ENCODE peak calls at places on chromosomes 4 and X, in eight cellular contexts. U is HL-60, R is lower leg skin, T is left ventricle myocardium inferior, H is right atrium auricular region, L is GM12864, S is gastrocnemius medialis, Q is fibroblast of pulmonary artery. Z is an unnamed sample.

GRCh38 chr4:93337196-93337595 is 491.4 kb upstream of the ATOH1 start:
- DNase-seq in R (no peak), T (no peak), Q (no peak), H (no peak), S (no peak), L (no peak), U (no peak), Z (no peak)

GRCh38 chr4:22299678-22300077 is 216.2 kb downstream of the ADGRA3 start:
- DNase-seq in T (no peak), U (no peak), S (no peak), R (no peak), L (no peak), Q (no peak), H (no peak), Z (no peak)

GRCh38 chr4:56506110-56506705 is 617 bp downstream of the ARL9 start:
- DNase-seq in R (no peak), L (no peak), Q (no peak), H (no peak), T (no peak), S (no peak), U (no peak), Z (no peak)

GRCh38 chrX:53403535-53403934 is 18.9 kb downstream of the SMC1A start:
- DNase-seq in H (no peak), T (no peak), L (no peak), R (peak), U (no peak), S (no peak), Q (no peak), Z (no peak)

GRCh38 chr4:142549726-142550463 is 296.2 kb downstream of the INPP4B start:
- DNase-seq in U (no peak), T (no peak), H (no peak), Q (peak), S (no peak), R (no peak), L (no peak), Z (no peak)

GRCh38 chrX:39065051-39065871 is 264.0 kb downstream of the MID1IP1 start:
- DNase-seq in Q (no peak), L (no peak), S (peak), T (no peak), U (no peak), H (no peak), R (no peak), Z (no peak)

GRCh38 chr4:52959545-52959944 is 97.4 kb downstream of the RASL11B start:
- DNase-seq in S (no peak), U (no peak), L (no peak), H (no peak), T (no peak), R (no peak), Q (peak), Z (no peak)

GRCh38 chr4:113952452-113953029 is 26.9 kb downstream of the ARSJ start:
- DNase-seq in T (no peak), R (no peak), L (peak), U (no peak), S (no peak), H (no peak), Q (peak), Z (no peak)

GRCh38 chr4:169492436-169493163 is 119.8 kb downstream of the NEK1 start:
- DNase-seq in L (peak), T (no peak), S (no peak), Q (peak), R (no peak), H (no peak), U (peak), Z (no peak)

GRCh38 chrX:68249401-68249831 is 183.9 kb downstream of the OPHN1 start:
- DNase-seq in S (peak), Q (peak), L (no peak), H (no peak), U (no peak), R (no peak), T (peak), Z (no peak)

GRCh38 chr4:185127021-185127925 is 15.8 kb upstream of the SLC25A4 start:
- DNase-seq in U (no peak), Q (peak), T (peak), L (no peak), R (no peak), H (no peak), S (no peak), Z (no peak)

GRCh38 chrX:115350696-115351408 is 61.3 kb downstream of the LUZP4 start:
- DNase-seq in L (no peak), U (no peak), T (no peak), Q (no peak), H (no peak), R (no peak), S (no peak), Z (peak)

GRCh38 chrX:155768036-155768769 is 112.9 kb upstream of the VAMP7 start:
- DNase-seq in L (no peak), S (no peak), U (no peak), H (no peak), R (no peak), T (no peak), Q (peak), Z (no peak)

GRCh38 chr4:10861036-10861435 is 176.5 kb upstream of the CLNK start:
- DNase-seq in S (no peak), T (no peak), U (no peak), Q (peak), H (no peak), L (no peak), R (no peak), Z (no peak)

GRCh38 chrX:20361081-20361889 is 94.6 kb upstream of the RPS6KA3 start:
- DNase-seq in S (peak), T (peak), H (no peak), L (no peak), U (no peak), R (peak), Q (peak), Z (no peak)

GRCh38 chr4:103076777-103077347 is 301 bp upstream of the SLC9B2 start:
- DNase-seq in L (no peak), U (no peak), T (no peak), Q (no peak), S (no peak), R (no peak), H (no peak), Z (no peak)

GRCh38 chrX:125505207-125505606 is 185.5 kb downstream of the TEX13C start:
- DNase-seq in H (no peak), U (no peak), S (no peak), T (no peak), R (no peak), Q (no peak), L (no peak), Z (no peak)

GRCh38 chr4:146072381-146072780 is 103.1 kb upstream of the LSM6 start:
- DNase-seq in H (no peak), U (no peak), L (no peak), Q (peak), T (no peak), R (no peak), S (no peak), Z (no peak)

GRCh38 chrX:40877869-40878268 is 142.5 kb upstream of the MED14 start:
- DNase-seq in H (no peak), U (no peak), L (no peak), S (no peak), R (no peak), T (no peak), Q (peak), Z (no peak)
- TF ChIP-seq CTCF in H (no peak), U (no peak), L (peak), S (peak), R (no peak), T (peak), Q (peak), Z (peak)

GRCh38 chrX:114166601-114167000 is 417.3 kb upstream of the HTR2C start:
- DNase-seq in T (no peak), L (no peak), H (no peak), S (no peak), Q (no peak), U (no peak), R (no peak), Z (no peak)

GRCh38 chrX:114165537-114165936 is 418.3 kb upstream of the HTR2C start:
- DNase-seq in L (no peak), T (no peak), H (no peak), R (no peak), Q (no peak), U (no peak), S (no peak), Z (no peak)

GRCh38 chrX:114162068-114162735 is 421.7 kb upstream of the HTR2C start:
- DNase-seq in H (no peak), Q (no peak), U (no peak), R (no peak), S (no peak), L (no peak), T (no peak), Z (no peak)
- TF ChIP-seq CTCF in H (no peak), Q (peak), U (no peak), R (no peak), S (no peak), L (peak), T (no peak), Z (no peak)

DNA sequence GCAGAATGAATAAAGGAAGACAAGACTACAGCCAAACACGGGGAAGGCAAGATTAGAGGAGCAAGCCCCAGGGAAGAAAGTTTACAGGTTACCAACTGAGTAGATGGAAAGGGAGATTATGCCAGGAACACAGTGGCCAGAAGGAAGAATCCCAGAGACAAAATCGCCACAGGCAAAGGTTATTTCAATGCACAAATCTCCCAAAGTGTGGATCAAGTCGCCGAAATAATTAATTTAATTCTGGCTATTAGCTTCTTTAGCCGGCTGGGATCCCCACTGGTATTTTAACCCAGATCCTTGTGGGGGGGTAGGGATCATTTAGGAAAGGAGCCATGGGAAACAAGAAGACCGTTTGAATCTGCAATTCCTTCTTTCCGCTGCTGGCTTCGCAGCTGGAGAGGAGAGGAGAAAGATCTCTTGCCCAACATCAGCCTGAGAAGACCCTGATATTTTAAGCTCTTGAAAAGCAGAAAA is 171.0 kb downstream of the DHX15 start:
- DNase-seq in Q (no peak), L (no peak), S (no peak), U (no peak), R (no peak), H (no peak), T (no peak), Z (no peak)
- TF ChIP-seq CTCF in Q (no peak), L (no peak), S (no peak), U (no peak), R (no peak), H (no peak), T (no peak), Z (no peak)

DNA sequence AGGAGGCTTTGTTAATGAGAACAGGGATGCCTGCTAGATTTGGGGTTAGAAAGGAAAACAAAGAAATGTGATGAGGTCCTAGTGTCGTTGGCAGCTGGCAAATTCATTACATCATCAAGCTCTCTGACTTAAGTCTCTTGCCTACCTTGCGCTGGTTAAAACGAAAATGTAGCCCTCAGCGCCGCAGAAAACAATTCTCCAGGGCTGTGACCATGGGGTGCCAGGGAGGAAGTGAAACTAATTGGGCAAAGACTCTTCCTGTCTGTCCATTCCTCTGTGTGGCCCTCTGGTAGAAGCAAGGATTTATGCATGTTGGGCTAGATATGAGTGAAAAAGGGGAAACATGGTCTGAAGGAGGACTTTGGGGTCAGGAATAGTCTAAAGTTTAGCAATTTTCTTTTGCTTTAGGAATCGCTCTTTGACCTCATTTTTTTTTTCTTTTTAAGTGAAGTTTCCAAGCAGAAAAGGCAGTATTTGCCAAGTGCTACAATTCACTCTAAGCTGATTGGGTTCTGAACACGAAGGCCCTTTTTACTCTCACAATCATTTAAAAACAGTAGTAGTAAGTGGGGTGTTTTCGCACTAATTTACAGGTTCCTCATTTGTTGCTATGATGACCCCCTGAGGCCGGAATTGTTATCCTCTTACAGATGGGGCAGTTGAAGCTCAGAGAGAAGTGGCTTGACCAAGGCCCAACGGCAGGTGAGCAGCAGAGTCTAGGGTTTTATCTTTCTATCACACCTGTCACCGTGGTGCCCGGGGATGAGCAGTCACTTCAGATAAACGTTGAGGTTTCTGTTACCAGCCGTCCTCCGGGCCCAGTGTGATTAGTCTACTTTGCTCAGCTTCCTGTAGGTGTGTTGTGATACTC is 27.3 kb upstream of the CHRNA9 start:
- DNase-seq in U (peak), H (no peak), S (no peak), Q (no peak), T (peak), R (no peak), L (no peak), Z (no peak)
- TF ChIP-seq CTCF in U (no peak), H (no peak), S (no peak), Q (no peak), T (no peak), R (no peak), L (no peak), Z (no peak)

GRCh38 chrX:47568656-47569295 is 7.8 kb downstream of the ARAF start:
- DNase-seq in S (no peak), L (no peak), R (no peak), T (no peak), Q (peak), U (no peak), H (no peak), Z (no peak)
- TF ChIP-seq CTCF in S (no peak), L (peak), R (no peak), T (peak), Q (peak), U (no peak), H (no peak), Z (peak)

DNA sequence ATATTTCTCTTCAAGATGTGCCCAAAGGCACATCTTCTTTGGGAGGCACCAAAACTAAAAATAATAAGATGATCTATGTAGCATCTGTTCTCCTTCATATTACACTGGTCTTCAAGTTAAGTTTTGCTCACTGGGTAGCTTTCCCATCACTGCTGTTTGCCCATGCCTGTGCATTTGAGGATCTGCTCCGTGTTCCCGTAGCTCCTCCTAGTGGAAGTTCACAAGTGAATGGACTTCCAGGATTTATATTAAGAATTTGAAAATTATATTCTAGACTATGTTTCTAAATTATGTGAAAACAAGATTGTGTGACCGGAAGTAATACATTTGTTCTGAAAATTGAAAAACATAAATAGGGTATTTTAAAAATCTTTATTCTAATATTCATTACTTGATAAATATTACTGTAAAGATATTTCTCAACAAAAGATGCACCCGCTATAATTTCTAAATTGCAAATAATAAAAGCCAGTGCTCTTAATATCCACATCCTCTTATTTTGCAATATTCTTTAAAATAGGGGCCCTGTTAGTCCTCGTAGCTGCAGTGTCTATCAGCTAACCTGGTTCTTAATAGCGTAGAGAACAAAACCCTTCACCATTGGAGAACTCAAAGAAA is 147.7 kb downstream of the RBM46 start:
- DNase-seq in R (no peak), H (no peak), S (no peak), T (no peak), U (no peak), Q (peak), L (no peak), Z (no peak)
- TF ChIP-seq CTCF in R (no peak), H (no peak), S (no peak), T (peak), U (no peak), Q (peak), L (no peak), Z (peak)

DNA sequence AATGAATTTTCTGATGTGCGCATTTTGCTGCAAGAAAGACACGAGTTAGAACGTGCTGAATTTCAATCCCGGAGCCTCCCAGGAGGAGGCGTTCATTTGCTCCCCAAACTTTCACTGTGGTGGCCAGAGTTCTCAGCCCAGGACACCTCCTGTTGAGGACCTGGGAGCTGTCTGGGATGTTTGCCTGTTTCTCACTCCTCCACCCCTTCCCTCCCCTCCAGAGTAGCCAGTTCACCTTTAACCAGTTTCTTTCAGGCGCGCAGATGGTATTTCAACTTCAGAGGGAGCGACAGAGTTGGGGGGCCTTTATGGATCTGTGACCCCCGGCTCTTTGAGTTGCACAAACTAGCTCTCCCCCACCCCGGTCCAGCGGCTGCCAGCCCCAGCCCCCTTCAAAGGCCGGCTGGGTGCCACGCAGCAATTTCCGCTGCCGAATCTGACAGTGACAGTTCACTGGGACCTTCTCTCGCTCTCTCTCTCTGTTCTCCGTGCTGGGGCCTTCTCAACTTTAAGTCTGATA is 99.9 kb upstream of the STX18 start:
- DNase-seq in T (no peak), U (no peak), H (no peak), S (no peak), Q (no peak), R (no peak), L (no peak), Z (no peak)
- TF ChIP-seq CTCF in T (no peak), U (no peak), H (no peak), S (no peak), Q (no peak), R (no peak), L (no peak), Z (no peak)

GRCh38 chr4:129344058-129344457 is 248.1 kb downstream of the C4orf33 start:
- DNase-seq in H (no peak), L (no peak), Q (peak), T (no peak), R (no peak), S (no peak), U (no peak), Z (no peak)
- TF ChIP-seq CTCF in H (no peak), L (peak), Q (peak), T (peak), R (no peak), S (no peak), U (peak), Z (peak)

DNA sequence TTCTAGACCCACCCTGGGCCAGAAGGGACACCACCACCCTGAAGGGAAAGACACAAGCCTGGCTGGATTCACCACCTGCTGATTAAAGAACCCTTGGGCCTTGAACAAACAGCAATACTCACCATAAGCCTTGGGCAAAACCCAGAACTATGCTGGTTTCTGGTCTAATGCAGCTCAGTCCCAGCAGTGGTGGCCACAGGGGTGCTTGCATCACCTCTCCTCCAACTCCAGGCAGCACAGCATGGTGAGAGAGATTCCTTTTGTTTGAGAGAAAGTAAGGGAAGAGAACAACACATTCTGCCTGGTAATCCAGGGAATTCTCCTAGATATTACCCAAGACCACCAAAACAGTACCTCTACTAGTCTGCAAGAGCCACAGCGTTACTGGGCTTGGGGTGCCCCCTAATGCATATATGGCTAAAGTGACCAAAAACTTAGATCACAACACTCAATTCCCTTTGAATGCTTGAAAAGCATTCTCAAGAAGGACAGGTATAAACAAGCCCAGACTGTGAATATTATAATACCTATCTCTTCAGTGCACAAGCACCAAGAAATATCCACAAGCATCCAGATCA is 25.7 kb downstream of the RNF128 start:
- DNase-seq in T (no peak), H (no peak), R (no peak), S (no peak), Q (peak), L (no peak), U (no peak), Z (no peak)
- TF ChIP-seq CTCF in T (no peak), H (no peak), R (no peak), S (no peak), Q (peak), L (no peak), U (no peak), Z (no peak)

GRCh38 chr4:15043226-15043625 is 40.9 kb downstream of the CPEB2 start:
- DNase-seq in R (no peak), T (no peak), Q (no peak), S (no peak), H (no peak), L (no peak), U (no peak), Z (no peak)
- TF ChIP-seq CTCF in R (no peak), T (no peak), Q (peak), S (no peak), H (no peak), L (no peak), U (no peak), Z (peak)